ENCODE peak calls at places on chromosomes 3 and 15, in six cellular contexts. L is H9, S is neuronal stem cell, C is H1, V is IMR-90, D is mesenchymal stem cell. G is an unnamed sample.

GRCh38 chr3:126528800-126529541 is 5.0 kb downstream of the CHST13 start:
- DNase-seq in D (no peak), V (no peak), C (no peak), L (no peak), S (no peak), G (peak)

GRCh38 chr3:160106905-160107861 is 118.0 kb upstream of the C3orf80 start:
- DNase-seq in V (no peak), S (no peak), D (no peak), C (no peak), L (no peak), G (peak)

GRCh38 chr3:123449092-123449985 is 449 bp upstream of the ADCY5 start:
- DNase-seq in S (peak), L (peak), D (peak), C (peak), V (peak), G (no peak)

GRCh38 chr3:51620543-51620942 is 50.5 kb upstream of the TEX264 start:
- DNase-seq in D (peak), C (no peak), S (no peak), L (no peak), V (peak), G (no peak)

GRCh38 chr3:148158210-148158609 is 539.5 kb upstream of the AGTR1 start:
- DNase-seq in C (no peak), L (no peak), D (peak), S (no peak), V (peak), G (no peak)

GRCh38 chr15:27124287-27124830 is 153.4 kb downstream of the GABRG3 start:
- DNase-seq in S (no peak), V (no peak), L (no peak), D (no peak), C (no peak), G (no peak)

GRCh38 chr15:57319919-57320542 is 56.3 kb upstream of the CGNL1 start:
- DNase-seq in V (no peak), C (no peak), L (no peak), D (no peak), S (no peak), G (no peak)

GRCh38 chr3:102481050-102481449 is 46.2 kb downstream of the ZPLD1 start:
- DNase-seq in S (no peak), V (no peak), L (no peak), C (no peak), D (no peak), G (peak)

GRCh38 chr3:41920406-41920970 is 41.4 kb downstream of the ULK4 start:
- DNase-seq in V (no peak), C (peak), S (no peak), L (no peak), D (no peak), G (no peak)

GRCh38 chr15:75109021-75109690 is 85.8 kb downstream of the PPCDC start:
- DNase-seq in L (no peak), D (no peak), C (no peak), S (no peak), V (no peak), G (no peak)

GRCh38 chr3:178083906-178084823 is 452.1 kb upstream of the KCNMB2 start:
- DNase-seq in V (no peak), C (no peak), L (no peak), S (peak), D (peak), G (peak)

GRCh38 chr15:64845183-64845611 is 3.5 kb downstream of the PLEKHO2 start:
- DNase-seq in D (no peak), C (no peak), L (no peak), V (no peak), S (no peak), G (no peak)

GRCh38 chr15:41961014-41961518 is 11.3 kb downstream of the EHD4 start:
- DNase-seq in D (no peak), L (no peak), C (no peak), S (no peak), V (no peak), G (no peak)

GRCh38 chr3:153734777-153735551 is 386.2 kb upstream of the ARHGEF26 start:
- DNase-seq in V (no peak), C (no peak), D (no peak), L (no peak), S (no peak), G (no peak)

GRCh38 chr3:187041362-187042061 is 97.8 kb downstream of the RPL39L start:
- DNase-seq in L (no peak), V (peak), D (peak), S (no peak), C (no peak), G (no peak)

GRCh38 chr3:105791919-105792786 is 76.7 kb downstream of the CBLB start:
- DNase-seq in D (peak), V (peak), S (no peak), C (no peak), L (no peak), G (peak)

GRCh38 chr15:68413363-68414255 is 18.4 kb downstream of the ITGA11 start:
- DNase-seq in C (peak), S (no peak), L (peak), V (no peak), D (no peak), G (no peak)

GRCh38 chr15:31049122-31049521 is 52.4 kb downstream of the TRPM1 start:
- DNase-seq in V (no peak), C (no peak), S (no peak), D (no peak), L (no peak), G (no peak)

GRCh38 chr3:123067689-123068226 is 933 bp downstream of the PDIA5 start:
- DNase-seq in L (no peak), S (no peak), C (no peak), V (no peak), D (no peak), G (peak)

GRCh38 chr3:13018039-13018431 is 55.2 kb downstream of the IQSEC1 start:
- DNase-seq in C (no peak), L (peak), D (no peak), V (no peak), S (no peak), G (no peak)

GRCh38 chr15:74873756-74874424 is 725 bp upstream of the SCAMP2 start:
- DNase-seq in S (no peak), D (peak), C (no peak), V (no peak), L (no peak), G (peak)

GRCh38 chr3:115254492-115255196 is 107.6 kb upstream of the ZBTB20 start:
- DNase-seq in D (no peak), S (no peak), V (no peak), C (no peak), L (peak), G (peak)

GRCh38 chr3:46483799-46484198 is 14.0 kb upstream of the RTP3 start:
- DNase-seq in C (no peak), L (no peak), V (no peak), S (no peak), D (no peak), G (no peak)

GRCh38 chr15:74380361-74381189 is 13.1 kb upstream of the CYP11A1 start:
- DNase-seq in D (no peak), L (peak), C (no peak), S (no peak), V (no peak), G (no peak)

GRCh38 chr3:150147776-150148175 is 177.1 kb upstream of the PFN2 start:
- DNase-seq in L (no peak), D (peak), C (no peak), S (no peak), V (peak), G (peak)

GRCh38 chr15:74216949-74217348 is 14.4 kb upstream of the STRA6 start:
- DNase-seq in S (no peak), L (no peak), C (no peak), D (no peak), V (no peak), G (no peak)

GRCh38 chr15:31305375-31305774 is 21.3 kb upstream of the KLF13 start:
- DNase-seq in L (no peak), D (no peak), V (no peak), C (peak), S (no peak), G (no peak)

GRCh38 chr3:47485812-47486211 is 10.1 kb upstream of the SCAP start:
- DNase-seq in D (peak), S (no peak), L (no peak), C (no peak), V (peak), G (no peak)

GRCh38 chr3:191350389-191351090 is 20.2 kb upstream of the UTS2B start:
- DNase-seq in V (peak), S (no peak), C (no peak), D (no peak), L (no peak), G (no peak)

GRCh38 chr15:31525988-31526665 is 199.5 kb downstream of the KLF13 start:
- DNase-seq in V (no peak), D (no peak), S (no peak), L (no peak), C (no peak), G (no peak)

GRCh38 chr15:78125267-78125666 is 6.0 kb downstream of the CIB2 start:
- DNase-seq in L (no peak), C (no peak), S (no peak), V (no peak), D (no peak), G (no peak)

GRCh38 chr15:64773606-64774555 is 1.5 kb downstream of the RBPMS2 start:
- DNase-seq in S (no peak), V (no peak), L (no peak), C (peak), D (peak), G (no peak)

GRCh38 chr15:69036856-69037255 is 22.4 kb downstream of the NOX5 start:
- DNase-seq in C (no peak), D (no peak), S (no peak), L (no peak), V (no peak), G (no peak)

GRCh38 chr3:51379301-51379700 is 5.8 kb upstream of the MANF start:
- DNase-seq in V (no peak), D (no peak), C (no peak), L (no peak), S (no peak), G (no peak)

GRCh38 chr3:46399557-46399956 is 7.3 kb downstream of the CCR5AS start:
- DNase-seq in L (no peak), C (no peak), D (peak), S (no peak), V (peak), G (no peak)

DNA sequence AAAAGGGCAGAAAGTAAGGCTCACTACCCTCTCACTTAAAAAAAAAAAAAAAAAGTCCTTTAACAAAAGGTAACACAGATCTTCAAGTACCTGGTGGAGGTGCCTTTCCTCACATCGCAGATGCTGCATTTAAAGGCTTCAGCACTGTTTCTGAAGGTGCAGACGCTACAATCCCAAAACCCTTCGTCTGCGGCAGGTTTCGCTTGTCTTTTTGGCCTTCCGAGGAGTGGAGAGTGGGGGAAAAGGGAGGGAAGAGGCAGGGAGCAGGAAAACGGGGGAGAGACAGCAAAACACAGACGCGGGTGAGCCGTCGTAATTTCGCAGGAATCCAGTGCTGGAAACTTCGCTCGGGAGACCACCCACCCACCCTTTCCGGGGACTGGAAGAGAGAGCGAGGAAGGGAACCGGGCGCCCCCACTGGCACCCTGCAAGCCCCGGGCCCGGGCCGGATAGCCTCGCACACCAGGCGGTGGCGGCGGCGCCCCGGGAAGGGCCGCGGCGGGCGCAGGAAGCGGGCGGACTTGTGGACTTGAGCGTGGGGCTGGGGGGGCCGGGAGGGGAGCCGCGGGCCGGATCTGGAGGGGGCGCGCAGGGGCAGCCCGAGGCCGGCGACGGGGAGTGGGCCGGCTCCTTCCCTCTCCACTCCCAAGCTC is 401.7 kb downstream of the SHQ1 start:
- DNase-seq in V (peak), D (peak), S (no peak), L (peak), C (peak), G (peak)
- H3K23ac ChIP-seq in V (peak), D (no peak), S (peak), L (no peak), C (no peak), G (no peak)

DNA sequence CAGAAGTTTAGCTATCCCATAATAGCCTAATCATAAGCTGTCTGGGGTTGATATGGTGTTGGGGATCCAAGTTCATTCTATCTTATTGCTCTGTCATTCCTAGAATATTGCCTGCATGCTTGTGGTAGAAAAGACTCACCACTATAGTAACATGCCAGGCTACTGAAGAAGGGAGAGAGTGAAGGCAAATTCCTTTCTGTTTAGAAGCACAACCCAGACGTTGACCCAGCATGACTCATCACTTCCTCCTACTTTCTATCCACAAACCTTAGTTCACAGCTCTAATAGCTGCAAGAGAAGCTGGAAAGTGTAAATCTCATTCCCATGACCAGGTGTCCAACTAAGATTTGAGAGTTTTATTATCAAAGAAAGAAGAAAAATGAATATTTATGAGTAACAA is 57.8 kb upstream of the NMD3 start:
- DNase-seq in V (peak), D (peak), C (no peak), S (no peak), L (no peak), G (peak)
- H4K91ac ChIP-seq in V (no peak), D (no peak), C (no peak), S (no peak), L (no peak), G (no peak)

GRCh38 chr15:100879046-100879445 is 585 bp upstream of the ALDH1A3 start:
- DNase-seq in L (no peak), C (peak), V (no peak), D (peak), S (no peak), G (peak)
- H3K4ac ChIP-seq in L (no peak), C (no peak), V (no peak), D (no peak), S (no peak), G (no peak)

GRCh38 chr3:8767667-8768363 is 1.6 kb downstream of the OXTR start:
- DNase-seq in S (no peak), D (no peak), V (no peak), L (peak), C (peak), G (peak)
- H3K23ac ChIP-seq in S (peak), D (no peak), V (no peak), L (no peak), C (no peak), G (no peak)

GRCh38 chr3:136196401-136197158 is 445 bp upstream of the MSL2 start:
- DNase-seq in C (peak), L (peak), S (peak), V (peak), D (peak), G (peak)
- H4K91ac ChIP-seq in C (peak), L (no peak), S (peak), V (peak), D (peak), G (peak)

DNA sequence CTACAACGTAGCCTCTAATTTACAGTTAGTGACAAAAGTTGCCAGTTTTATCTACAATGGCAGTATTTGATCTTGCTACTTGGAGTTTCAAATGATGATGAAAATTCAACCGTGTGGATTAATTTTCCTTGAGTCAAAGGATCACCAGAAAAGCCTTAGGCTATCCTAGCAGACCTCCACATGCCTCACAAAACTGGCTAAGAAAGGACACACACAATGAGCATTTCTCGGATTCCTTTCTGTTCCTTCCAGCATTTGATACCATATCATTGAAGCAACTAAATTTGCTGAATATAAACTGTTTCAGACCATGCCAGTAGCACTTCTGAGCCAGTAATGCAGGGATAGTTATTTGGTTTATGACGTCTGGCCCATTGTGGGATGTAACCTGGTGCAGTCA is 587.4 kb upstream of the MDFIC2 start:
- DNase-seq in C (no peak), S (no peak), L (no peak), V (no peak), D (no peak), G (no peak)
- H3K4ac ChIP-seq in C (no peak), S (no peak), L (no peak), V (no peak), D (no peak), G (no peak)

GRCh38 chr3:197750396-197750831 is 731 bp downstream of the FYTTD1 start:
- DNase-seq in V (peak), L (peak), C (peak), S (peak), D (peak), G (peak)
- H3K23ac ChIP-seq in V (peak), L (no peak), C (no peak), S (no peak), D (no peak), G (no peak)

DNA sequence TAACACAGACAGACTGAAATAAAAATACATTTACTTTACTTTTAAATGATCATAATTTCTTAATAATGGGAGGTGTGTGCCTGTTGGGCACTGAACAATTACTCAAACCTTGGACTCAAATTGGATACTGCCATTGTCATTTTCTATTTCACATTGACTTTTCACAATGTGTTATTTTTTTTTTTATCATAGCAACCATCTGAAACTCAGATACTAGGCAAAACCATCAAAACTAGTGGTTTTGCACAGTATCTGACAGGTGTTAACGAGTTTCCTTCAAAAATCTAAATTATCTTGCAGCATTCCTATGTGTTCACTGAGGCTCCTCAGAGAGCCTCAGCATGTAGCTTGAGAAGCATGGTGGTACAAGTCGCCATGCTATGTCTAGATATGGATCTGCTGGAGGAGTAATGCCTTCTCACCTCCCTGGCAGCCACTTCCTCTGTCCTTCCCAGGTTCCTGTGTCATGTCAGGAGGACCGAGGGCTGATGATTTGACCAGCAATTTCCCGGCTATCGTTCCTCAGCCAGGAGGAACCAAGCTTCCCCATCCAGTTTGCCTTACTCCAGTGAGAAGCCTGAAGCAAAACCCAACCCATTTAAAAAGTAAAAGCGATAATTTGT is 29.9 kb upstream of the RFTN1 start:
- DNase-seq in L (no peak), V (no peak), C (no peak), S (no peak), D (no peak), G (peak)
- H4K91ac ChIP-seq in L (no peak), V (no peak), C (no peak), S (no peak), D (peak), G (no peak)